ENCODE peak calls at places on chromosomes 16 and 17, in six cellular contexts. F, Q, N, M, K and X are unnamed samples.

GRCh38 chr17:32810690-32811089 is 66.2 kb downstream of the MYO1D start:
- DNase-seq in F (no peak), Q (no peak), N (no peak), M (no peak), K (no peak), X (no peak)

GRCh38 chr17:77427471-77427991 is 286.8 kb downstream of the SEC14L1 start:
- DNase-seq in F (peak; percentile 92), Q (no peak), N (peak; percentile 41), M (no peak), K (no peak), X (peak; percentile 78)

GRCh38 chr17:82297280-82297803 is 20.1 kb downstream of the CD7 start:
- DNase-seq in F (peak; percentile 90), Q (peak; percentile 96), N (peak; percentile 81), M (peak; percentile 90), K (peak; percentile 93), X (peak; percentile 90)

GRCh38 chr17:77493238-77493812 is 352.6 kb downstream of the SEC14L1 start:
- DNase-seq in F (no peak), Q (no peak), N (peak; percentile 5), M (no peak), K (no peak), X (no peak)

GRCh38 chr16:47886631-47887415 is 269.0 kb downstream of the ABCC12 start:
- DNase-seq in F (no peak), Q (no peak), N (no peak), M (no peak), K (no peak), X (no peak)

GRCh38 chr17:40550608-40551007 is 14.7 kb downstream of the CCR7 start:
- DNase-seq in F (peak; percentile 28), Q (peak; percentile 39), N (no peak), M (peak; percentile 82), K (no peak), X (no peak)

GRCh38 chr17:42017866-42018200 is 594 bp upstream of the DNAJC7 start:
- DNase-seq in F (no peak), Q (no peak), N (no peak), M (peak; percentile 23), K (no peak), X (no peak)

GRCh38 chr17:69761767-69762321 is 313.2 kb upstream of the KCNJ16 start:
- DNase-seq in F (no peak), Q (no peak), N (no peak), M (peak; percentile 43), K (peak; percentile 77), X (peak; percentile 27)

GRCh38 chr17:4944163-4944553 is 4.1 kb downstream of the RNF167 start:
- DNase-seq in F (no peak), Q (no peak), N (no peak), M (no peak), K (no peak), X (no peak)

GRCh38 chr17:75153854-75154194 is 488 bp downstream of the JPT1 start:
- DNase-seq in F (no peak), Q (no peak), N (no peak), M (no peak), K (no peak), X (no peak)

DNA sequence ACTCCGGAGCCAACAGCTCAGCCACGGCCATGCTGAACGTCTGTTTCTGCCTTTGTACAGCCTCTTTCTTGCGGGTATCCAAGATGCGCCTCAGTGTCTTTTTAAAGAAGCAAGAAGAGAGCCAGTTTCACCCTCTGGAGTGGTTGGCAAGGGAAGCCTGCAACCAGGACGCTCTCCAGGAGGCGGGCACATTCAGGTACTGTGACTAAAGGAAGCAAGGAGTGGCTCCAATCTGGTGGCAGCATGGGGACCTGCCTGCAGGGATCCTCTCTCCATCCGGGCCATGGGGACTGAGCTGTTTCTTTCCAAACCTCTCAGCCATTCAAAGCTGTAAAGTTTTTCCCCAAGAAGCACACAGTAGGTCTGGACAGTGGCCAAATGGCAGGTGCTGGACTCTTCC is 60.6 kb upstream of the ENDOV start:
- DNase-seq in F (no peak), Q (no peak), N (no peak), M (no peak), K (no peak), X (no peak)
- TF ChIP-seq POLR2A in F (no peak), Q (no peak), N (no peak), M (no peak), K (no peak), X (no peak)

GRCh38 chr16:78140818-78141466 is 41.5 kb downstream of the WWOX start:
- DNase-seq in F (no peak), Q (no peak), N (no peak), M (no peak), K (no peak), X (no peak)
- TF ChIP-seq POLR2A in F (no peak), Q (no peak), N (no peak), M (no peak), K (no peak), X (no peak)

GRCh38 chr16:67326472-67327309 is at the start of the genes KCTD19 and LRRC36:
- DNase-seq in F (peak; percentile 57), Q (no peak), N (peak; percentile 82), M (no peak), K (peak; percentile 93), X (no peak)
- TF ChIP-seq POLR2A in F (no peak), Q (no peak), N (no peak), M (no peak), K (no peak), X (no peak)

GRCh38 chr17:45298546-45299285 is 18.1 kb downstream of the MAP3K14 start:
- DNase-seq in F (no peak), Q (no peak), N (no peak), M (no peak), K (no peak), X (no peak)
- TF ChIP-seq POLR2A in F (no peak), Q (no peak), N (no peak), M (no peak), K (no peak), X (no peak)